ENCODE peak calls at places on chromosomes 12 and 14, in four cellular contexts. C is trophoblast cell, H is mesenchymal stem cell, Z is neuronal stem cell. F is an unnamed sample.
A peak's percentile ranks its signal among the peaks of the same experiment; 100 is the strongest.

GRCh38 chr14:100302616-100303015 is 3.6 kb downstream of the SLC25A29 start:
- DNase-seq in Z (no peak), H (no peak), C (no peak), F (no peak)

GRCh38 chr14:68520637-68521556 is 272.0 kb downstream of the ZFP36L1 start:
- DNase-seq in Z (no peak), H (no peak), C (peak; percentile 95), F (peak; percentile 93)

GRCh38 chr12:13465641-13466040 is 269.1 kb downstream of the EMP1 start:
- DNase-seq in H (no peak), Z (no peak), C (no peak), F (no peak)

GRCh38 chr12:1838223-1838993 is 18.0 kb downstream of the LRTM2 start:
- DNase-seq in C (no peak), H (no peak), Z (no peak), F (no peak)

GRCh38 chr12:57490126-57490525 is 2.3 kb downstream of the MARS1 start:
- DNase-seq in H (no peak), C (no peak), Z (no peak), F (no peak)

GRCh38 chr14:100092832-100093231 is 27.6 kb downstream of the EVL start:
- DNase-seq in H (no peak), C (no peak), Z (no peak), F (no peak)

GRCh38 chr12:85821759-85822158 is 14.4 kb downstream of the RASSF9 start:
- DNase-seq in H (peak; percentile 29), Z (no peak), C (no peak), F (no peak)

GRCh38 chr12:27711312-27711682 is 665 bp downstream of the MRPS35 start:
- DNase-seq in C (no peak), H (no peak), Z (no peak), F (peak; percentile 62)

GRCh38 chr12:127280393-127281275 is 986.3 kb upstream of the TMEM132C start:
- DNase-seq in H (peak; percentile 3), Z (peak; percentile 64), C (no peak), F (peak; percentile 64)

GRCh38 chr12:42588981-42589464 is 523 bp downstream of the PRICKLE1 start:
- DNase-seq in H (peak; percentile 47), C (peak; percentile 37), Z (peak; percentile 43), F (peak; percentile 80)

GRCh38 chr12:24979971-24980730 is 31.2 kb upstream of the BCAT1 start:
- DNase-seq in H (no peak), C (peak; percentile 70), Z (no peak), F (no peak)

GRCh38 chr12:15646586-15646985 is 142.6 kb downstream of the EPS8 start:
- DNase-seq in C (no peak), H (no peak), Z (no peak), F (no peak)
- H2BK5ac ChIP-seq in C (no peak overlapping the region), H (no peak overlapping the region), Z (no peak overlapping the region), F (no peak overlapping the region)

GRCh38 chr14:74710477-74710876 is 2.4 kb downstream of the AREL1 start:
- DNase-seq in H (no peak), Z (no peak), C (no peak), F (no peak)

GRCh38 chr14:74713395-74713735 is 421 bp downstream of the FCF1 start:
- DNase-seq in H (no peak), Z (no peak), C (no peak), F (no peak)

GRCh38 chr14:74712499-74713394 is at the start of the genes AREL1 and FCF1:
- DNase-seq in C (peak; percentile 89), H (peak; percentile 96), Z (peak; percentile 82), F (peak; percentile 97)
- H4K8ac ChIP-seq in C (peak within 1 kb of the TSS; percentile 99), H (peak within 1 kb of the TSS; percentile 92), Z (no peak within 1 kb of the TSS), F (peak within 1 kb of the TSS; percentile 98)

DNA sequence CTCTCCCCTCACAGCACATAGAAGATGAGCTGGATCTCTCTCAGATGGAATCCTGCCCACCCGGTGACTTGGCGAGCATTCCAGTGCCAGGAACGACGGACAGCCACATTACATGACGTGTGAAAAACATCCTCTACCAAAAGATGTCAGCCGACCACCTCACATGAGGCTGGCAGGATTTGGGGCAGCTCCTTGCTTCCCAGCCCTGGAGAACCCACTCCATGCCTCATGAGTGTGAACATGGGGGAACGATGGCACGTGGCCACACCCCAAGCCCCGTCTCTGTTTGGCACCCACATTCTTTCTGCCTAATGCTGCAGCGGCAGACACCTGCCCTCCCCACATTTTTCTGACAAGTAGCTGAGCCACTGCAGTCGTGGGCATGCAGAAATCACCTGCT is 202.5 kb downstream of the CALM1 start:
- DNase-seq in C (no peak), Z (no peak), H (no peak), F (no peak)
- H2BK5ac ChIP-seq in C (no peak overlapping the region), Z (no peak overlapping the region), H (no peak overlapping the region), F (no peak overlapping the region)

GRCh38 chr14:75277796-75278421 is 719 bp upstream of the FOS start:
- DNase-seq in C (no peak), H (no peak), Z (peak; percentile 59), F (no peak)
- H4K8ac ChIP-seq in C (peak overlapping the region; percentile 88), H (peak overlapping the region; percentile 45), Z (no peak overlapping the region), F (no peak overlapping the region)

DNA sequence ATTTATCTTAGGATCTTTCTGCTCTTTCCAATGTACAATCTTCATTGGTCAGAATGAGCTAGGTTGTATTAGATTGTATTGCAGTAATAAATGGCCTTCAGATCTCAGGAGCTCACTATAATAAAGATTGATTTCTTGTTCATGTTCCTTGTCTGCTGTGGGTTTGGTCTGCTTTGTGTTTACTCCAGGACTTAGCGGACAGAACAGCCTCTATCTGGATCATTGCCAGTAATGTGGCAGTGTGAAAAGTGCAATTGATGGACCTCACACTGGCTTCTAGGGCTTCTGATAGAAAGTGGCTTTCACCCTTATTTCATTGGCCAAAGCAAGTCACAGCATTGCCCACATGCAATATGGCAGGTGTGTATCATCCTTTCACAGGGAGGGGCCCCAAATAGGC is 81.2 kb downstream of the BTG1 start:
- DNase-seq in H (peak; percentile 43), Z (no peak), C (no peak), F (no peak)
- H2BK5ac ChIP-seq in H (no peak overlapping the region), Z (no peak overlapping the region), C (no peak overlapping the region), F (no peak overlapping the region)

GRCh38 chr12:29751676-29752075 is 32.1 kb downstream of the TMTC1 start:
- DNase-seq in Z (no peak), C (no peak), H (no peak), F (no peak)
- H4K8ac ChIP-seq in Z (no peak overlapping the region), C (no peak overlapping the region), H (no peak overlapping the region), F (no peak overlapping the region)

GRCh38 chr12:106409898-106410297 is 52.4 kb downstream of the POLR3B start:
- DNase-seq in H (no peak), Z (no peak), C (no peak), F (no peak)
- H2BK5ac ChIP-seq in H (no peak overlapping the region), Z (no peak overlapping the region), C (no peak overlapping the region), F (no peak overlapping the region)

GRCh38 chr12:6430124-6430989 is 14.4 kb upstream of the CD27 start:
- DNase-seq in Z (no peak), C (peak; percentile 73), H (peak; percentile 97), F (no peak)
- H4K8ac ChIP-seq in Z (no peak overlapping the region), C (no peak overlapping the region), H (peak overlapping the region; percentile 90), F (no peak overlapping the region)

DNA sequence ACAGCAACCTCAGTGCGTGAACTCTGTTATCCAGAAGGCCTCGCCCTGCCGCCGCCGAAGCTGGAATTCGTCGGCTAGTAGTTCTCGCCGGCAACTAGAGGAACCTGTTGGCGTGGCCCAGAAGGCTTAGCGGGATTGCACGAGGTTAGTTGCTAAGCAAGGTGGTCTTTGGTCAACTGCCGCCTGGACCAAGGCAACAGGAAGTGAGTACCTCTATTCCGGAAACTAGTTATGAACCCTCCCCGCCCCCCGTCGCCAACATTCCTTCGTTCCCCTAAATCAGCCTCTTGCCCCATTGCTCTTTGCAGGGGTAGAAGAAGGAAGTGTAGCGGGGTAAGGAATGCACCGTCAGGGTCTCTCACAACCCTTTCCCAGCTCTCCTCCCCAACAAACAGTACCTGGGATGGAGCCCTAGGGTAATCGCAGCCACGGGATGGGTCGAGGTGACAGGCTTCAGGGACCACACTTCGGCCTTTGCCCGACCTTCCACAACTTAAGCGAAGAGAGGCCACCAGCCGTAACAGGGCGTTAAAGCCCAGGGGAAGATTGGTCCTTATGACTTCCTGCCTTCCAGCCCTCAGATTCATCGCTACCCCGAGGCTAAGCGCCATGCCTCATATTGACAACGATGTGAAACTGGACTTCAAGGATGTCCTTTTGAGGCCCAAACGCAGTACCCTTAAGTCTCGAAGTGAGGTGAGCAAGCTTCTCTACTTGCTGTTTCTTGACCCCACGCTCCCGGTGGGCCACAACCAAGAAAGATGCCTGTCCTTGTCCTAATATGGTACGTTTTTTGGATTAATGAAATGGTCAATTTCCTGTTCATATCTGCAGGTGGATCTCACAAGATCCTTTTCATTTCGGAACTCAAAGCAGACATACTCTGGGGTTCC is at the start of gene GMPR2:
- DNase-seq in H (peak; percentile 26), C (no peak), Z (no peak), F (no peak)
- H2BK5ac ChIP-seq in H (peak within 1 kb of the TSS; percentile 80), C (peak within 1 kb of the TSS; percentile 70), Z (peak within 1 kb of the TSS; percentile 14), F (peak within 1 kb of the TSS; percentile 82)

F was measured in mesendoderm.